ENCODE peak calls at places on chromosomes 16 and 17, in seven cellular contexts. S, G, X, U, M, R and Y are unnamed samples. For H3K27me3, the result is how much of the 10 kb centered on the place peaks cover.

GRCh38 chr16:31194898-31195297 is 7.7 kb downstream of the PYCARD start:
- DNase-seq in S (no peak), G (no peak), X (no peak), U (no peak), M (no peak), R (no peak), Y (no peak)

GRCh38 chr16:19419691-19420060 is 2.0 kb downstream of the TMC5 start:
- DNase-seq in S (no peak), G (no peak), X (no peak), U (no peak), M (no peak), R (peak), Y (peak)

GRCh38 chr17:33002245-33002644 is 10.6 kb downstream of the SPACA3 start:
- DNase-seq in S (no peak), G (no peak), X (no peak), U (no peak), M (no peak), R (no peak), Y (peak)

GRCh38 chr16:21156767-21157467 is 1.6 kb upstream of the LDAF1 start:
- DNase-seq in S (no peak), G (peak), X (no peak), U (peak), M (peak), R (peak), Y (peak)

GRCh38 chr17:6671431-6671830 is 19.9 kb downstream of the C17orf100 start:
- DNase-seq in S (no peak), G (no peak), X (no peak), U (no peak), M (no peak), R (no peak), Y (no peak)

GRCh38 chr17:64686705-64687104 is 24.6 kb upstream of the SMURF2 start:
- DNase-seq in S (no peak), G (no peak), X (no peak), U (no peak), M (no peak), R (no peak), Y (no peak)

GRCh38 chr16:72992142-72992601 is 55.8 kb downstream of the ZFHX3 start:
- DNase-seq in S (no peak), G (no peak), X (no peak), U (no peak), M (no peak), R (no peak), Y (no peak)

GRCh38 chr16:50697881-50698767 is 4.7 kb downstream of the NOD2 start:
- DNase-seq in S (no peak), G (no peak), X (peak), U (no peak), M (no peak), R (peak), Y (peak)

GRCh38 chr16:18050234-18050633 is 286.3 kb downstream of the NPIPA8 start:
- DNase-seq in S (no peak), G (no peak), X (no peak), U (no peak), M (no peak), R (no peak), Y (no peak)

GRCh38 chr17:42520540-42520951 is 15.5 kb upstream of the NAGLU start:
- DNase-seq in S (no peak), G (no peak), X (peak), U (no peak), M (peak), R (no peak), Y (no peak)

GRCh38 chr16:90081606-90081970 is 4.5 kb upstream of the PRDM7 start:
- DNase-seq in S (no peak), G (no peak), X (no peak), U (peak), M (no peak), R (no peak), Y (no peak)

GRCh38 chr17:73986641-73987177 is 216.8 kb upstream of the RPL38 start:
- DNase-seq in S (peak), G (no peak), X (no peak), U (no peak), M (no peak), R (no peak), Y (no peak)

GRCh38 chr17:68314916-68315535 is 23.7 kb downstream of the ARSG start:
- DNase-seq in S (no peak), G (peak), X (peak), U (no peak), M (no peak), R (no peak), Y (no peak)

GRCh38 chr17:10836966-10837599 is 804 bp downstream of the PIRT start:
- DNase-seq in S (no peak), G (no peak), X (no peak), U (peak), M (no peak), R (no peak), Y (peak)

GRCh38 chr17:66312912-66313311 is 10.5 kb downstream of the PRKCA start:
- DNase-seq in S (no peak), G (no peak), X (no peak), U (no peak), M (no peak), R (no peak), Y (peak)

GRCh38 chr16:2508722-2509400 is 4.9 kb upstream of the ATP6V0C start:
- DNase-seq in S (no peak), G (no peak), X (no peak), U (no peak), M (no peak), R (no peak), Y (no peak)

GRCh38 chr17:43545383-43545632 is 832 bp downstream of the ETV4 start:
- DNase-seq in S (no peak), G (no peak), X (peak), U (no peak), M (no peak), R (no peak), Y (peak)

GRCh38 chr16:27228621-27229501 is 25.5 kb downstream of the KDM8 start:
- DNase-seq in S (no peak), G (no peak), X (no peak), U (peak), M (no peak), R (no peak), Y (peak)
- H3K4me3 ChIP-seq in S (no peak), G (no peak), X (no peak), U (no peak), M (no peak), R (no peak), Y (no peak)

GRCh38 chr17:17719966-17720543 is 38.8 kb downstream of the RAI1 start:
- DNase-seq in S (no peak), G (no peak), X (no peak), U (no peak), M (peak), R (peak), Y (no peak)
- H3K27me3 ChIP-seq in S (under half), G (under half), X (under half), U (under half), M (under half), R (under half), Y (under half)

GRCh38 chr17:59361386-59361785 is 29.9 kb downstream of the YPEL2 start:
- DNase-seq in S (no peak), G (no peak), X (no peak), U (no peak), M (no peak), R (peak), Y (no peak)
- H3K4me3 ChIP-seq in S (no peak), G (no peak), X (peak), U (no peak), M (no peak), R (no peak), Y (no peak)

GRCh38 chr17:57040571-57040970 is 44.5 kb upstream of the AKAP1 start:
- DNase-seq in S (no peak), G (no peak), X (no peak), U (no peak), M (no peak), R (no peak), Y (no peak)
- H3K27me3 ChIP-seq in S (under half), G (under half), X (under half), U (under half), M (under half), R (under half), Y (under half)

DNA sequence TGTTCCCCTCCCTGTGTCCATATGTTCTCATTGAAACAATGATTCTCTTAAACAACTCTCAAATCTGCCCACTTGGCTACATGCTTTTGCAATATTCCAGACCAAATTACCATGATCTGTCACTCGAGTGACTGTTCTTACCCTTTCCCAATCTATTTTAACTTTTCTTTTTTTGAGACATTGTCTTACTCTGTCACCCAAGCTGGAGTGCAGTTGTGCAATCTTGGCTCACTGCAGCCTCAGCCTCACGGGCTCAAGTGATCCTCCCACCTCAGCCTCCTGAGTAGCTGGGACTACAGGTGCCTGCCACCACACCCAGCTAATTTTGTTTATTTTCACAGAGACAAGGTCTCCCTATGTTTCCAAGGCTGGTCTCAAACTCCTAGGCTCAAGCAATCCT is 58.8 kb upstream of the CLEC18A start:
- DNase-seq in S (no peak), G (no peak), X (no peak), U (no peak), M (no peak), R (no peak), Y (no peak)
- H3K4me3 ChIP-seq in S (no peak), G (no peak), X (no peak), U (no peak), M (no peak), R (no peak), Y (no peak)

DNA sequence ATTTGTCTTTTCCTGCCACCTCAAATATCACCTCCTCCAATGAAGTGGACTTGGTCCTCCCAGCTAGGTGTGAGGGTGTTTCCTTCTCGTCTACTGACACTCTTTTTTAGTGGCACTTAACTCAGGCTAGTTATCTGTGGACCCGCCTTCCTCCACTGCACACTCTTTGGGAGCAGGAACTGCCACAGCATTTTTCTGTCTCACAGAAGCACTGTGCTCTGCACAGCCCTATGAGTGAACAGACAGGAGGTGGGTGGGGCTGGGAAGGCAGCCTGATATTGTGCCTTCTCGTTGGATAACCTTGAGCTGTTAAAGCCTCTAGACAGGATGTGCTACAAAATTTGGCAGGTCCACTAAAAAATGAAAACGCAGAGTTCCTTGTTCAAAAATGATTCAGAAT is 31.9 kb upstream of the HOXB13 start:
- DNase-seq in S (peak), G (no peak), X (no peak), U (no peak), M (no peak), R (no peak), Y (peak)
- H3K27me3 ChIP-seq in S (half or more), G (under half), X (under half), U (under half), M (under half), R (under half), Y (under half)

GRCh38 chr17:77459018-77459755 is 318.4 kb downstream of the SEC14L1 start:
- DNase-seq in S (no peak), G (no peak), X (no peak), U (no peak), M (no peak), R (no peak), Y (no peak)

GRCh38 chr17:77458202-77459017 is 317.6 kb downstream of the SEC14L1 start:
- DNase-seq in S (no peak), G (no peak), X (peak), U (no peak), M (no peak), R (no peak), Y (no peak)

GRCh38 chr17:77456271-77456950 is 315.6 kb downstream of the SEC14L1 start:
- DNase-seq in S (no peak), G (no peak), X (peak), U (no peak), M (no peak), R (no peak), Y (no peak)

GRCh38 chr17:77456951-77457548 is 316.3 kb downstream of the SEC14L1 start:
- DNase-seq in S (no peak), G (no peak), X (peak), U (no peak), M (no peak), R (no peak), Y (no peak)

DNA sequence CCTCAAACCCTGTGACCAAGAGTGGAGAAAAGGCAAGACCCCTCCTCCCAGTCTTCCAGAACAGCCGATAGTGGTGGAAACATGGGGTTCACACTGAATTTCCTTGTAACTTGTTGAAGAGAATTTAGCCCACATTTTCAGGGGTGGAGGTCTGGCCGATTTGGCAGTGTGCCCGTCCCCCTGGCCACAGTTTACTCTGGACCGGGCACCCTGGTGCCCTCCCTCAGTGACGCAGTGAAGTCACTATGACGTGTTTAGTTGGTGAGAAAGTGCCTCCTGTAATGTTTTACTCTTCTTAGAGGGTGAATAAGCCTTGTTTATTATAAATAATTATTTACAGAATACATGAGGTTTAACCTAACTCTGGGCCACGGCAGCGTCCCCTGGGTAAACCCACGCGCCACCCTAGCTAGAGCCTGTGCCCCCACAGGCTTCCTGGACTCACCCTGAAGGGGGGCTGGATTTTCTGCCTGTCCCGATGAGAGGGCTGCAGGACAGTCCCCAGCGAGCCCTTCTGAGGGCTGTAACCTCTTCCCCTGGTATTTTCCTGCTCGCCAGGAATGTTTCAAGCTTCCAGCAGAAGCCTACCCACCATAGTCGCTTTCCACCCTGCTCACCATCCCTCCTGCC is 316.9 kb downstream of the SEC14L1 start:
- DNase-seq in S (no peak), G (no peak), X (no peak), U (no peak), M (no peak), R (no peak), Y (no peak)
- H3K4me3 ChIP-seq in S (no peak), G (no peak), X (peak), U (no peak), M (no peak), R (no peak), Y (peak)

DNA sequence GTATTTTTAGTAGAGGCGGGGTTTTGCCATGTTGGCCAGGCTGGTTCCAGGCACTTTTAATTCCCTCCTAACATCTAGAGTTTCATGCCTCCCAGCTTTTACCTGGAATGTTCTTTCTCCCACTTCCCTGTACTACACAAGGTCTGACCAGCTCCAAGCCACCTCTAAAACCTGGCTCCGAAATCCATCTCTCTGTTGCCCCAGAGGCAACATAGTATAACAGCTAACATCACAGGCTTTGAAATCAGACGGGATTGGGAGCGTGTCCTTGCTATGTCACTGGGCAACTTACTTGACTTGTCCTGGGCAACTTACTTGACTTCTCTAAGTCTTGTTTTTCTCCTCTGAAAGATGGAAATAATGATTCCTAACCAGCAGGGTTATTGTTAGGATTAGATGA is 15.1 kb downstream of the UNC45B start:
- DNase-seq in S (no peak), G (no peak), X (no peak), U (no peak), M (no peak), R (no peak), Y (no peak)
- H3K27me3 ChIP-seq in S (under half), G (under half), X (under half), U (under half), M (under half), R (under half), Y (under half)